ENCODE peak calls at places on chromosomes 3 and 15, in eight cellular contexts. Y, Q, K, O, Z, T, I and B are unnamed samples.

GRCh38 chr3:13546667-13547171 is 2.2 kb upstream of the FBLN2 start:
- DNase-seq in Y (no peak), Q (no peak), K (no peak), O (no peak), Z (no peak), T (peak; percentile 54), I (no peak), B (no peak)

GRCh38 chr3:8446845-8447244 is 54.8 kb upstream of the LMCD1 start:
- DNase-seq in Y (no peak), Q (no peak), K (no peak), O (no peak), Z (peak; percentile 24), T (no peak), I (no peak), B (no peak)

GRCh38 chr3:159236306-159236705 is 434.5 kb downstream of the MFSD1 start:
- DNase-seq in Y (no peak), Q (no peak), K (peak; percentile 48), O (no peak), Z (no peak), T (peak; percentile 31), I (no peak), B (no peak)

GRCh38 chr3:32140943-32141342 is 34.5 kb downstream of the GPD1L start:
- DNase-seq in Y (no peak), Q (no peak), K (no peak), O (no peak), Z (peak; percentile 17), T (peak; percentile 33), I (no peak), B (no peak)

GRCh38 chr3:127038923-127039581 is 56.1 kb downstream of the PLXNA1 start:
- DNase-seq in Y (no peak), Q (no peak), K (no peak), O (no peak), Z (no peak), T (no peak), I (no peak), B (no peak)

GRCh38 chr3:72255191-72255590 is 470.2 kb upstream of the PROK2 start:
- DNase-seq in Y (no peak), Q (no peak), K (peak; percentile 29), O (peak; percentile 37), Z (no peak), T (no peak), I (no peak), B (no peak)

GRCh38 chr3:24294150-24294549 is 200.5 kb downstream of the THRB start:
- DNase-seq in Y (no peak), Q (no peak), K (no peak), O (no peak), Z (no peak), T (no peak), I (no peak), B (no peak)

GRCh38 chr15:51126842-51127241 is 32.1 kb upstream of the TNFAIP8L3 start:
- DNase-seq in Y (no peak), Q (no peak), K (no peak), O (no peak), Z (no peak), T (no peak), I (no peak), B (no peak)

GRCh38 chr15:88491158-88491557 is 23.6 kb downstream of the MRPS11 start:
- DNase-seq in Y (no peak), Q (no peak), K (no peak), O (no peak), Z (peak; percentile 19), T (no peak), I (no peak), B (no peak)

GRCh38 chr3:79246875-79247274 is 520.9 kb downstream of the ROBO1 start:
- DNase-seq in Y (no peak), Q (no peak), K (no peak), O (no peak), Z (no peak), T (peak; percentile 10), I (no peak), B (no peak)

GRCh38 chr3:186107148-186108105 is 1.5 kb downstream of the ETV5 start:
- DNase-seq in Y (no peak), Q (peak; percentile 69), K (peak; percentile 81), O (peak; percentile 58), Z (peak; percentile 79), T (peak; percentile 72), I (peak; percentile 60), B (no peak)

GRCh38 chr15:77865701-77866100 is 211.8 kb downstream of the TBC1D2B start:
- DNase-seq in Y (no peak), Q (no peak), K (no peak), O (no peak), Z (no peak), T (no peak), I (no peak), B (no peak)

GRCh38 chr3:31010491-31010890 is 116.0 kb upstream of the GADL1 start:
- DNase-seq in Y (no peak), Q (no peak), K (peak; percentile 74), O (no peak), Z (peak; percentile 29), T (peak; percentile 97), I (no peak), B (no peak)

GRCh38 chr15:41568350-41569017 is 9.5 kb downstream of the TYRO3 start:
- DNase-seq in Y (no peak), Q (peak; percentile 80), K (no peak), O (no peak), Z (no peak), T (peak; percentile 89), I (peak; percentile 62), B (no peak)

GRCh38 chr3:172107403-172107802 is 68.0 kb downstream of the FNDC3B start:
- DNase-seq in Y (no peak), Q (no peak), K (no peak), O (no peak), Z (no peak), T (no peak), I (no peak), B (peak; percentile 94)

GRCh38 chr15:47364671-47365141 is 352.6 kb upstream of the SEMA6D start:
- DNase-seq in Y (no peak), Q (no peak), K (peak; percentile 15), O (no peak), Z (no peak), T (no peak), I (no peak), B (no peak)

GRCh38 chr15:66829551-66830131 is 127.6 kb downstream of the SMAD6 start:
- DNase-seq in Y (no peak), Q (no peak), K (no peak), O (no peak), Z (no peak), T (no peak), I (no peak), B (no peak)
- H3K4me3 ChIP-seq in Y (no peak overlapping the region), Q (no peak overlapping the region), K (no peak overlapping the region), O (no peak overlapping the region), Z (no peak overlapping the region), T (no peak overlapping the region), I (no peak overlapping the region), B (no peak overlapping the region)

GRCh38 chr3:170368921-170369320 is 11.4 kb downstream of the SKIL start:
- DNase-seq in Y (no peak), Q (no peak), K (no peak), O (no peak), Z (no peak), T (no peak), I (no peak), B (no peak)
- TF ChIP-seq CTCF in Y (no peak), Q (no peak), K (peak; percentile 25), O (no peak), Z (no peak), T (peak; percentile 37), I (no peak), B (no peak)

GRCh38 chr3:54197509-54197908 is 75.2 kb downstream of the CACNA2D3 start:
- DNase-seq in Y (no peak), Q (no peak), K (no peak), O (no peak), Z (no peak), T (no peak), I (no peak), B (no peak)

GRCh38 chr3:54198556-54198955 is 76.2 kb downstream of the CACNA2D3 start:
- DNase-seq in Y (no peak), Q (no peak), K (no peak), O (no peak), Z (no peak), T (no peak), I (no peak), B (no peak)

GRCh38 chr3:54206874-54207273 is 84.5 kb downstream of the CACNA2D3 start:
- DNase-seq in Y (peak; percentile 31), Q (no peak), K (no peak), O (no peak), Z (no peak), T (no peak), I (peak; percentile 26), B (no peak)

GRCh38 chr3:54202651-54203248 is 80.4 kb downstream of the CACNA2D3 start:
- DNase-seq in Y (no peak), Q (no peak), K (no peak), O (no peak), Z (no peak), T (no peak), I (no peak), B (no peak)

GRCh38 chr3:54202029-54202428 is 79.7 kb downstream of the CACNA2D3 start:
- DNase-seq in Y (no peak), Q (no peak), K (no peak), O (no peak), Z (no peak), T (no peak), I (no peak), B (no peak)
- H3K4me3 ChIP-seq in Y (no peak overlapping the region), Q (no peak overlapping the region), K (no peak overlapping the region), O (no peak overlapping the region), Z (no peak overlapping the region), T (no peak overlapping the region), I (no peak overlapping the region), B (no peak overlapping the region)

GRCh38 chr3:67362686-67363085 is 291.7 kb downstream of the SUCLG2 start:
- DNase-seq in Y (no peak), Q (no peak), K (no peak), O (no peak), Z (peak; percentile 79), T (peak; percentile 25), I (no peak), B (no peak)

GRCh38 chr3:67361770-67362169 is 292.6 kb downstream of the SUCLG2 start:
- DNase-seq in Y (no peak), Q (no peak), K (no peak), O (no peak), Z (no peak), T (no peak), I (no peak), B (no peak)

GRCh38 chr3:67361323-67361722 is 293.1 kb downstream of the SUCLG2 start:
- DNase-seq in Y (no peak), Q (no peak), K (no peak), O (no peak), Z (no peak), T (no peak), I (no peak), B (no peak)

DNA sequence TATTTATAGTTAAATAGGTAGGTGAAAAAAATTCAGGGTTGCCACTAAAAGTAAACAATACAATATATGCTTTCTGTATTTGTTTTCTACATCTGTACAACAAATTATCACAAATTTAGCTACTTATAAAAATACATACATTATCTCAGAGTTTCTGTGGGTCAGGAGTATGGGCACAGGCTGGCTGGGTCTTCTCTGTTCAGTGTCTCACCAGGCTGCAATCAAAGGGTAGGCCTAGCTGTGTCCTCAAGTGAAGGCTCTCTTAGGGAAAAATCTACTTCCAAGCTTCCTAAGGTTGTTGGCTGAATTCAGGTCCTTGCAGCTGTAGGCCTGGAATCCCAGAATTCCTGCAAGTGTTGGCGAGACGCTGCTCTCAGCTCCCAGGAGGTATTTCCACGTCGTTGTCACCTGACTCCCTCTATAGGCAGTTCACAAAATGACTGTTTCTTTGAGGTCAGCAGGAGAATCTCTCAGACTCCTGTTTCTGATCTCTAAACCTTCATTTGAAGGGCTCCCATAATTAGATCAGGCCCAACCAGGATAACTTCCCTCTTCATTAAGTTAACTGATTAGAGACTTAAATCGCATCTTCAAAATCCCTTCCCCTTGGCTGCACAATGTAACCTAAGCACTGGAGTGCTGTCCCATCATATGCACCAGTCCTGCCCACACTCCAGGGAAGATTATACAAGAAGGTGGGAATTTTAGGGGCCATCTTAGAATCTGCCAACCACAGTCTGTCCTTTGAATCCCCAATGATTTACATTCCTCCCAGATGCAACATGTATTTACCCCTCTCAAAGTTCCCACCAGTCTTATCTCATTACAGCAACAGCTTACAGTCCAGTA is 296.6 kb downstream of the SUCLG2 start:
- DNase-seq in Y (no peak), Q (peak; percentile 49), K (peak; percentile 22), O (no peak), Z (peak; percentile 54), T (peak; percentile 51), I (peak; percentile 75), B (no peak)
- TF ChIP-seq CTCF in Y (no peak), Q (peak; percentile 48), K (peak; percentile 31), O (peak; percentile 13), Z (peak; percentile 63), T (peak; percentile 45), I (peak; percentile 67), B (peak; percentile 70)